ENCODE peak calls at places on chromosome 12, in nine cellular contexts. One of them, this sample, is unnamed.

GRCh38 chr12:130465626-130466025 is 127.9 kb downstream of the PIWIL1 start:
- DNase-seq in mesothelial cell of epicardium: no peak
- DNase-seq in AG10803: no peak
- DNase-seq in endothelial cell: no peak
- DNase-seq in cardiac muscle cell: no peak
- DNase-seq in bronchial epithelial cell: no peak
- DNase-seq in fibroblast of mammary gland: no peak
- DNase-seq in ovary: no peak
- DNase-seq in heart left ventricle: no peak
- DNase-seq in this sample: no peak

GRCh38 chr12:3225796-3226180 is 148.6 kb downstream of the TSPAN9 start:
- DNase-seq in mesothelial cell of epicardium: no peak
- DNase-seq in AG10803: no peak
- DNase-seq in endothelial cell: no peak
- DNase-seq in cardiac muscle cell: no peak
- DNase-seq in bronchial epithelial cell: no peak
- DNase-seq in fibroblast of mammary gland: peak
- DNase-seq in ovary: no peak
- DNase-seq in heart left ventricle: no peak
- DNase-seq in this sample: no peak

GRCh38 chr12:25241171-25242020 is 9.3 kb downstream of the KRAS start:
- DNase-seq in mesothelial cell of epicardium: no peak
- DNase-seq in AG10803: peak
- DNase-seq in endothelial cell: no peak
- DNase-seq in cardiac muscle cell: peak
- DNase-seq in bronchial epithelial cell: peak
- DNase-seq in fibroblast of mammary gland: peak
- DNase-seq in ovary: no peak
- DNase-seq in heart left ventricle: no peak
- DNase-seq in this sample: peak

GRCh38 chr12:117342682-117343081 is 18.7 kb downstream of the NOS1 start:
- DNase-seq in mesothelial cell of epicardium: no peak
- DNase-seq in AG10803: peak
- DNase-seq in endothelial cell: no peak
- DNase-seq in cardiac muscle cell: no peak
- DNase-seq in bronchial epithelial cell: peak
- DNase-seq in fibroblast of mammary gland: no peak
- DNase-seq in ovary: no peak
- DNase-seq in heart left ventricle: no peak
- DNase-seq in this sample: no peak

GRCh38 chr12:130832561-130833209 is 6.4 kb downstream of the STX2 start:
- DNase-seq in mesothelial cell of epicardium: no peak
- DNase-seq in AG10803: peak
- DNase-seq in endothelial cell: no peak
- DNase-seq in cardiac muscle cell: no peak
- DNase-seq in bronchial epithelial cell: peak
- DNase-seq in fibroblast of mammary gland: peak
- DNase-seq in ovary: peak
- DNase-seq in heart left ventricle: no peak
- DNase-seq in this sample: no peak

GRCh38 chr12:60230103-60230502 is 634.3 kb downstream of the SLC16A7 start:
- DNase-seq in mesothelial cell of epicardium: no peak
- DNase-seq in AG10803: peak
- DNase-seq in endothelial cell: no peak
- DNase-seq in cardiac muscle cell: no peak
- DNase-seq in bronchial epithelial cell: peak
- DNase-seq in fibroblast of mammary gland: no peak
- DNase-seq in ovary: no peak
- DNase-seq in heart left ventricle: no peak
- DNase-seq in this sample: no peak

GRCh38 chr12:10182662-10183061 is 3.8 kb downstream of the TMEM52B start:
- DNase-seq in mesothelial cell of epicardium: no peak
- DNase-seq in AG10803: peak
- DNase-seq in endothelial cell: no peak
- DNase-seq in cardiac muscle cell: no peak
- DNase-seq in bronchial epithelial cell: peak
- DNase-seq in fibroblast of mammary gland: peak
- DNase-seq in ovary: no peak
- DNase-seq in heart left ventricle: no peak
- DNase-seq in this sample: no peak

GRCh38 chr12:84172823-84173424 is 739.7 kb downstream of the SLC6A15 start:
- DNase-seq in mesothelial cell of epicardium: no peak
- DNase-seq in AG10803: no peak
- DNase-seq in endothelial cell: no peak
- DNase-seq in cardiac muscle cell: no peak
- DNase-seq in bronchial epithelial cell: peak
- DNase-seq in fibroblast of mammary gland: no peak
- DNase-seq in ovary: no peak
- DNase-seq in heart left ventricle: no peak
- DNase-seq in this sample: no peak

GRCh38 chr12:68001486-68002466 is 12.5 kb downstream of the IFNG-AS1 start:
- DNase-seq in mesothelial cell of epicardium: no peak
- DNase-seq in AG10803: peak
- DNase-seq in endothelial cell: no peak
- DNase-seq in cardiac muscle cell: peak
- DNase-seq in bronchial epithelial cell: peak
- DNase-seq in fibroblast of mammary gland: peak
- DNase-seq in ovary: no peak
- DNase-seq in heart left ventricle: no peak
- DNase-seq in this sample: no peak

GRCh38 chr12:1660304-1661187 is 30.3 kb upstream of the ADIPOR2 start:
- DNase-seq in mesothelial cell of epicardium: no peak
- DNase-seq in AG10803: no peak
- DNase-seq in endothelial cell: no peak
- DNase-seq in cardiac muscle cell: no peak
- DNase-seq in bronchial epithelial cell: peak
- DNase-seq in fibroblast of mammary gland: peak
- DNase-seq in ovary: peak
- DNase-seq in heart left ventricle: peak
- DNase-seq in this sample: peak

GRCh38 chr12:71725011-71725410 is 29.7 kb upstream of the RAB21 start:
- DNase-seq in mesothelial cell of epicardium: no peak
- DNase-seq in AG10803: peak
- DNase-seq in endothelial cell: no peak
- DNase-seq in cardiac muscle cell: no peak
- DNase-seq in bronchial epithelial cell: no peak
- DNase-seq in fibroblast of mammary gland: peak
- DNase-seq in ovary: no peak
- DNase-seq in heart left ventricle: no peak
- DNase-seq in this sample: no peak

GRCh38 chr12:47017901-47018479 is 61.4 kb upstream of the PCED1B start:
- DNase-seq in mesothelial cell of epicardium: no peak
- DNase-seq in AG10803: peak
- DNase-seq in endothelial cell: no peak
- DNase-seq in cardiac muscle cell: no peak
- DNase-seq in bronchial epithelial cell: peak
- DNase-seq in fibroblast of mammary gland: no peak
- DNase-seq in ovary: no peak
- DNase-seq in heart left ventricle: no peak
- DNase-seq in this sample: no peak

GRCh38 chr12:114780746-114781399 is 96.9 kb upstream of the TBX3 start:
- DNase-seq in mesothelial cell of epicardium: no peak
- DNase-seq in AG10803: no peak
- DNase-seq in endothelial cell: no peak
- DNase-seq in cardiac muscle cell: no peak
- DNase-seq in bronchial epithelial cell: no peak
- DNase-seq in fibroblast of mammary gland: no peak
- DNase-seq in ovary: no peak
- DNase-seq in heart left ventricle: no peak
- DNase-seq in this sample: no peak

GRCh38 chr12:80598004-80598606 is 109.3 kb upstream of the MYF6 start:
- DNase-seq in mesothelial cell of epicardium: no peak
- DNase-seq in AG10803: peak
- DNase-seq in endothelial cell: peak
- DNase-seq in cardiac muscle cell: peak
- DNase-seq in bronchial epithelial cell: peak
- DNase-seq in fibroblast of mammary gland: peak
- DNase-seq in ovary: no peak
- DNase-seq in heart left ventricle: no peak
- DNase-seq in this sample: no peak

GRCh38 chr12:119713551-119714031 is 45.7 kb downstream of the PRKAB1 start:
- DNase-seq in mesothelial cell of epicardium: no peak
- DNase-seq in AG10803: no peak
- DNase-seq in endothelial cell: no peak
- DNase-seq in cardiac muscle cell: no peak
- DNase-seq in bronchial epithelial cell: no peak
- DNase-seq in fibroblast of mammary gland: no peak
- DNase-seq in ovary: no peak
- DNase-seq in heart left ventricle: no peak
- DNase-seq in this sample: no peak

GRCh38 chr12:96578526-96579125 is 89.2 kb downstream of the CFAP54 start:
- DNase-seq in mesothelial cell of epicardium: no peak
- DNase-seq in AG10803: peak
- DNase-seq in endothelial cell: no peak
- DNase-seq in cardiac muscle cell: peak
- DNase-seq in bronchial epithelial cell: peak
- DNase-seq in fibroblast of mammary gland: peak
- DNase-seq in ovary: no peak
- DNase-seq in heart left ventricle: no peak
- DNase-seq in this sample: peak
- TF ChIP-seq CTCF in mesothelial cell of epicardium: peak
- TF ChIP-seq CTCF in AG10803: peak
- TF ChIP-seq CTCF in endothelial cell: peak
- TF ChIP-seq CTCF in cardiac muscle cell: peak
- TF ChIP-seq CTCF in bronchial epithelial cell: peak
- TF ChIP-seq CTCF in fibroblast of mammary gland: peak
- TF ChIP-seq CTCF in ovary: no peak
- TF ChIP-seq CTCF in heart left ventricle: peak
- TF ChIP-seq CTCF in this sample: peak

DNA sequence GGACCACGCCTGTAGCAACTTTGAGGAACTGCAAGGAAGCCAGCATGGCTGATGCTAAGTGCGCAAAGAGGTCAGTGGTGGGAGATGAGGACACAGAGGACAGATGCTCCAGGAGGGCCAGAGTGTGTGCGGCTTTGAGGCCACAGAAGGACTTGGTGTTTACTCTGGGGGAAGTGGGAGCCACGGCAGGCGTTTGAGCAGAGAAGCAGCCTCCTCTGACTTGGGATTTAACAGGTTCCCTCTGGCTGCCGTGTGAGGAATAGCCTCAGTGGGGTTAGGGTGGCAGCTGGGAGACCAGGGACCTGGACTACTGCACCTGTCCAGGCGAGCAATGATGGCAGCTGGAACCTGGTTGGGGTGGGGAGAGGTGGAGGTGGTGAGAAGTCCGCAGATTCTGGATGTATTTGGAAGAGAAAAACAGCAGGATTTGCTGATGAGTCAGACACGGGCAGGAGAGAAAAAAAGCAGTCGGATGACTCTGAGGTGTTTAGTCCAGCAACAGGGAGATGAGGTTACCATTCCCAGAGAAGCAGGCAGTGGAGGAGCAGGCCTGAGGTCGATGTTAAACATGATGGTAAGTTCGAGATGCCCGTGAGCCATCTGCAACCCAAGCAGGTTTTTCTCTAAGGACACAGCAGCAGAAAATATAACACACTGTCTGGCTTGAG is 143.5 kb downstream of the SCARB1 start:
- DNase-seq in mesothelial cell of epicardium: no peak
- DNase-seq in AG10803: peak
- DNase-seq in endothelial cell: no peak
- DNase-seq in cardiac muscle cell: no peak
- DNase-seq in bronchial epithelial cell: peak
- DNase-seq in fibroblast of mammary gland: peak
- DNase-seq in ovary: no peak
- DNase-seq in heart left ventricle: no peak
- DNase-seq in this sample: no peak
- TF ChIP-seq CTCF in mesothelial cell of epicardium: no peak
- TF ChIP-seq CTCF in AG10803: peak
- TF ChIP-seq CTCF in endothelial cell: no peak
- TF ChIP-seq CTCF in cardiac muscle cell: peak
- TF ChIP-seq CTCF in bronchial epithelial cell: peak
- TF ChIP-seq CTCF in fibroblast of mammary gland: peak
- TF ChIP-seq CTCF in ovary: no peak
- TF ChIP-seq CTCF in heart left ventricle: no peak
- TF ChIP-seq CTCF in this sample: no peak

GRCh38 chr12:108519558-108519957 is 4.5 kb downstream of the FICD start:
- DNase-seq in mesothelial cell of epicardium: no peak
- DNase-seq in AG10803: no peak
- DNase-seq in endothelial cell: no peak
- DNase-seq in cardiac muscle cell: no peak
- DNase-seq in bronchial epithelial cell: no peak
- DNase-seq in fibroblast of mammary gland: no peak
- DNase-seq in ovary: no peak
- DNase-seq in heart left ventricle: no peak
- DNase-seq in this sample: no peak
- TF ChIP-seq CTCF in mesothelial cell of epicardium: no peak
- TF ChIP-seq CTCF in AG10803: no peak
- TF ChIP-seq CTCF in endothelial cell: no peak
- TF ChIP-seq CTCF in cardiac muscle cell: no peak
- TF ChIP-seq CTCF in bronchial epithelial cell: no peak
- TF ChIP-seq CTCF in fibroblast of mammary gland: no peak
- TF ChIP-seq CTCF in ovary: no peak
- TF ChIP-seq CTCF in heart left ventricle: no peak
- TF ChIP-seq CTCF in this sample: no peak

GRCh38 chr12:76123301-76124212 is 39.1 kb upstream of the NAP1L1 start:
- DNase-seq in mesothelial cell of epicardium: no peak
- DNase-seq in AG10803: peak
- DNase-seq in endothelial cell: no peak
- DNase-seq in cardiac muscle cell: no peak
- DNase-seq in bronchial epithelial cell: peak
- DNase-seq in fibroblast of mammary gland: peak
- DNase-seq in ovary: no peak
- DNase-seq in heart left ventricle: no peak
- DNase-seq in this sample: no peak

GRCh38 chr12:76119887-76120286 is 35.4 kb upstream of the NAP1L1 start:
- DNase-seq in mesothelial cell of epicardium: no peak
- DNase-seq in AG10803: no peak
- DNase-seq in endothelial cell: no peak
- DNase-seq in cardiac muscle cell: no peak
- DNase-seq in bronchial epithelial cell: no peak
- DNase-seq in fibroblast of mammary gland: no peak
- DNase-seq in ovary: no peak
- DNase-seq in heart left ventricle: no peak
- DNase-seq in this sample: no peak

GRCh38 chr12:76117067-76117691 is 32.7 kb upstream of the NAP1L1 start:
- DNase-seq in mesothelial cell of epicardium: no peak
- DNase-seq in AG10803: no peak
- DNase-seq in endothelial cell: no peak
- DNase-seq in cardiac muscle cell: no peak
- DNase-seq in bronchial epithelial cell: no peak
- DNase-seq in fibroblast of mammary gland: no peak
- DNase-seq in ovary: no peak
- DNase-seq in heart left ventricle: no peak
- DNase-seq in this sample: no peak

GRCh38 chr12:76113800-76114757 is 29.6 kb upstream of the NAP1L1 start:
- DNase-seq in mesothelial cell of epicardium: no peak
- DNase-seq in AG10803: no peak
- DNase-seq in endothelial cell: no peak
- DNase-seq in cardiac muscle cell: peak
- DNase-seq in bronchial epithelial cell: peak
- DNase-seq in fibroblast of mammary gland: no peak
- DNase-seq in ovary: no peak
- DNase-seq in heart left ventricle: no peak
- DNase-seq in this sample: no peak

DNA sequence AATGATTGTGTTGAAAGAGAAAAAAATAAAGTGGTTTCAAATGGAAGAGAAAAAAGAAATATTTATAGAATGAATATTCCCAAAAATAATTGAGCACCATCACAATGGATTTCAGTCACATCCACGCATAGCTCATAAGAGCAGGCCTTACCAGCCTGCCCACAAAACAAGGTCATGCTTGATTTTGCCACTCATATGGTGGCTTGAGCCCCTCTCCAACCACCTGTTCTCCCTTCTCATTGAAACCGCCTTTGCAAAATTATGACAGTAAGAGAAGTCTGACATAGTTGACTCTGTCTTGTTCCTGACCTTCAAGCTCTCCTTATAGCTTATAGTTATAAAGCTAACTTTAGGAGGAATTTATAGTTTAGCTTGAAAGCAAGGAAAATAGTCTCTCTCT is 33.3 kb upstream of the NAP1L1 start:
- DNase-seq in mesothelial cell of epicardium: no peak
- DNase-seq in AG10803: no peak
- DNase-seq in endothelial cell: no peak
- DNase-seq in cardiac muscle cell: no peak
- DNase-seq in bronchial epithelial cell: no peak
- DNase-seq in fibroblast of mammary gland: no peak
- DNase-seq in ovary: no peak
- DNase-seq in heart left ventricle: no peak
- DNase-seq in this sample: no peak
- TF ChIP-seq CTCF in mesothelial cell of epicardium: no peak
- TF ChIP-seq CTCF in AG10803: no peak
- TF ChIP-seq CTCF in endothelial cell: no peak
- TF ChIP-seq CTCF in cardiac muscle cell: no peak
- TF ChIP-seq CTCF in bronchial epithelial cell: no peak
- TF ChIP-seq CTCF in fibroblast of mammary gland: no peak
- TF ChIP-seq CTCF in ovary: no peak
- TF ChIP-seq CTCF in heart left ventricle: no peak
- TF ChIP-seq CTCF in this sample: no peak